ENCODE peak calls at places on chromosome 10, in eight cellular contexts. T is AG09309, K is tibial artery, S is BJ, J is prostate gland, B is GM13976, E is mesothelial cell of epicardium, I is MCF 10A. O is an unnamed sample.

GRCh38 chr10:95550073-95550672 is 11.0 kb downstream of the SORBS1 start:
- DNase-seq in T (no peak), K (no peak), J (peak; percentile 48), I (no peak), B (no peak), S (no peak), E (no peak), O (no peak)

GRCh38 chr10:92164024-92164423 is 126.9 kb downstream of the CPEB3 start:
- DNase-seq in K (no peak), J (no peak), S (no peak), I (no peak), T (no peak), B (no peak), E (no peak), O (no peak)

GRCh38 chr10:49252313-49253034 is 46.5 kb upstream of the C10orf71 start:
- DNase-seq in B (no peak), S (no peak), T (no peak), J (no peak), E (no peak), K (no peak), I (no peak), O (no peak)

GRCh38 chr10:52318136-52318810 is 4.2 kb downstream of the DKK1 start:
- DNase-seq in J (no peak), T (peak; percentile 76), I (peak; percentile 49), S (peak; percentile 29), E (no peak), K (no peak), B (no peak), O (no peak)

GRCh38 chr10:49752584-49752983 is 9.5 kb downstream of the OGDHL start:
- DNase-seq in I (no peak), K (no peak), J (no peak), B (no peak), T (no peak), E (no peak), S (no peak), O (no peak)

GRCh38 chr10:49689882-49690510 is 10.5 kb downstream of the C10orf53 start:
- DNase-seq in J (no peak), I (no peak), T (no peak), B (no peak), K (no peak), S (no peak), E (no peak), O (no peak)

GRCh38 chr10:27744478-27745379 is 890 bp downstream of the MKX start:
- DNase-seq in I (no peak), E (peak; percentile 64), J (peak; percentile 6), T (no peak), S (no peak), K (peak; percentile 83), B (peak; percentile 32), O (peak; percentile 39)

GRCh38 chr10:58511765-58512469 is 755 bp upstream of the BICC1 start:
- DNase-seq in B (peak; percentile 11), T (no peak), E (peak; percentile 38), I (no peak), S (no peak), J (no peak), K (peak; percentile 65), O (no peak)

GRCh38 chr10:35711615-35712411 is 69.7 kb upstream of the FZD8 start:
- DNase-seq in I (peak; percentile 7), J (no peak), E (no peak), B (no peak), S (no peak), T (no peak), K (no peak), O (no peak)

GRCh38 chr10:129888784-129889616 is 75.1 kb downstream of the EBF3 start:
- DNase-seq in J (no peak), K (no peak), B (peak; percentile 84), T (no peak), I (peak; percentile 27), S (no peak), E (peak; percentile 72), O (peak; percentile 32)

GRCh38 chr10:55400075-55400474 is 599.0 kb upstream of the PCDH15 start:
- DNase-seq in E (no peak), T (no peak), I (no peak), B (no peak), K (no peak), J (no peak), S (no peak), O (no peak)

GRCh38 chr10:132150777-132151176 is 36.0 kb upstream of the DPYSL4 start:
- DNase-seq in B (no peak), S (no peak), T (no peak), K (no peak), I (no peak), E (no peak), J (no peak), O (no peak)
- TF ChIP-seq CTCF in B (no peak), S (no peak), T (no peak), K (no peak), I (no peak), E (no peak), J (no peak), O (no peak)

GRCh38 chr10:80503584-80504157 is 34.0 kb upstream of the SH2D4B start:
- DNase-seq in T (no peak), B (no peak), S (no peak), J (no peak), K (peak; percentile 62), E (no peak), I (no peak), O (no peak)
- TF ChIP-seq CTCF in T (no peak), B (no peak), S (no peak), J (no peak), K (no peak), E (no peak), I (no peak), O (no peak)

GRCh38 chr10:74103560-74104248 is 46.9 kb downstream of the AP3M1 start:
- DNase-seq in I (peak; percentile 33), T (no peak), K (no peak), E (no peak), S (no peak), J (no peak), B (peak; percentile 67), O (peak; percentile 21)
- TF ChIP-seq CTCF in I (peak; percentile 24), T (peak; percentile 48), K (no peak), E (no peak), S (peak; percentile 51), J (no peak), B (peak; percentile 63), O (no peak)

GRCh38 chr10:71083457-71083975 is 128.9 kb upstream of the UNC5B start:
- DNase-seq in J (no peak), E (peak; percentile 19), T (no peak), B (peak; percentile 16), S (no peak), I (no peak), K (peak; percentile 44), O (no peak)
- TF ChIP-seq CTCF in J (no peak), E (no peak), T (no peak), B (no peak), S (no peak), I (no peak), K (no peak), O (no peak)

GRCh38 chr10:110016037-110016436 is 8.3 kb downstream of the ADD3 start:
- DNase-seq in K (no peak), E (no peak), T (no peak), I (peak; percentile 28), B (no peak), S (no peak), J (peak; percentile 11), O (no peak)
- TF ChIP-seq CTCF in K (peak; percentile 48), E (no peak), T (peak; percentile 53), I (peak; percentile 41), B (peak; percentile 17), S (no peak), J (peak; percentile 36), O (no peak)

GRCh38 chr10:125333769-125334168 is 173.4 kb upstream of the CTBP2 start:
- DNase-seq in I (no peak), J (no peak), K (no peak), B (no peak), E (no peak), T (no peak), S (no peak), O (no peak)

GRCh38 chr10:125331056-125331455 is 170.7 kb upstream of the CTBP2 start:
- DNase-seq in J (no peak), I (no peak), B (no peak), K (no peak), T (no peak), E (no peak), S (no peak), O (no peak)

GRCh38 chr10:125334545-125334944 is 174.2 kb upstream of the CTBP2 start:
- DNase-seq in T (no peak), J (no peak), S (no peak), I (no peak), E (no peak), B (no peak), K (no peak), O (no peak)

GRCh38 chr10:125332548-125333208 is 172.3 kb upstream of the CTBP2 start:
- DNase-seq in K (no peak), S (no peak), T (no peak), B (no peak), E (no peak), I (no peak), J (no peak), O (no peak)

DNA sequence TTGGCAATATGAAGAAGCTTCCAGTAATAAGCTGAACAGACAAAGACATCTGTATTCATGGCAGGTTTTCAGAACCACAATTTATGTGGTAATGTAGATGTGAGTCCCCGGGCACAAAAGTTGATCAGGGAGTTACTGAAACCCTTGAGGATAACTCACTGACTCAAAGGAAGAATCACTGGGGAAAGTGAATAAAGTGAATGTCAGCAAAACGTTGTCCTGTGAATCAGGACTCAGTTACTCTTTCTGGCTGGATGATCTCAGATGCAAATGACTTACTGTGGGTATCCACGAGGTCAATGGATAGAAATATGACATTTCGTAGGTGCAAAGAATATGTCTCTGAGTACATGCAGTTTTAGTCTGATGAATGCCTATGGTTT is 172.8 kb upstream of the CTBP2 start:
- DNase-seq in T (no peak), S (no peak), B (no peak), J (no peak), E (no peak), I (no peak), K (no peak), O (no peak)
- TF ChIP-seq CTCF in T (no peak), S (no peak), B (no peak), J (no peak), E (no peak), I (no peak), K (no peak), O (no peak)

GRCh38 chr10:106789623-106790022 is 374.9 kb downstream of the SORCS1 start:
- DNase-seq in J (no peak), K (no peak), T (no peak), E (no peak), S (no peak), I (no peak), B (no peak), O (no peak)

DNA sequence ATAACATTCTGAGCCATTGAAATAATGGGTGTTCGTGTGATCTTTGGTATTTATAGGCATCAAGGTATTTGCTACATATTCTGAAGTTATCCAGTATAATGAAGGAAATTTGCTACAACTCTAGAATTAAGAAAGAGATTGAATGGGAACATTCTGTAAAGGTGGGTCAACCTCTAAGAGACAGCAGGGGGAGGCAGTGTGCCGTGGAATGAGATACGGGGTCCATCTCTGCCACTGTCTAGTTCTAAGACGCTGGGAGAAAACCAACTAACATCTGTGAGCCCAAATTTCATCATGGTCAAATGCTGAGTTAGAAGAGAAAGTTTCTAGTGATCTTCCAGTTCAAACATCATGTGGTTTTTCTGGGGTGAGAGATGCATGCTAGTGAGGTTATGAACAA is 368.9 kb downstream of the SORCS1 start:
- DNase-seq in J (no peak), K (no peak), T (no peak), I (peak; percentile 64), E (peak; percentile 66), B (peak; percentile 49), S (no peak), O (no peak)
- TF ChIP-seq CTCF in J (peak; percentile 35), K (no peak), T (no peak), I (peak; percentile 52), E (peak; percentile 46), B (peak; percentile 12), S (no peak), O (no peak)

O was measured in Calu3.